ENCODE peak calls at places on chromosomes 6 and 20, in seven cellular contexts. One of them, this sample, is unnamed.

GRCh38 chr6:14770572-14770971 is 475.3 kb upstream of the JARID2 start:
- DNase-seq in GM12892: no peak
- DNase-seq in SK-N-SH: no peak
- DNase-seq in GM12891: no peak
- DNase-seq in GM12878: no peak
- DNase-seq in HepG2: no peak
- DNase-seq in K562: no peak
- DNase-seq in this sample: no peak

GRCh38 chr6:34227656-34228421 is 8.8 kb upstream of the HMGA1 start:
- DNase-seq in GM12892: no peak
- DNase-seq in SK-N-SH: no peak
- DNase-seq in GM12891: no peak
- DNase-seq in GM12878: no peak
- DNase-seq in HepG2: no peak
- DNase-seq in K562: no peak
- DNase-seq in this sample: no peak

GRCh38 chr6:170286246-170286933 is 4.5 kb downstream of the DLL1 start:
- DNase-seq in GM12892: no peak
- DNase-seq in SK-N-SH: peak
- DNase-seq in GM12891: no peak
- DNase-seq in GM12878: no peak
- DNase-seq in HepG2: no peak
- DNase-seq in K562: peak
- DNase-seq in this sample: no peak

GRCh38 chr6:170448317-170448716 is 104.8 kb downstream of the PSMB1 start:
- DNase-seq in GM12892: no peak
- DNase-seq in SK-N-SH: no peak
- DNase-seq in GM12891: no peak
- DNase-seq in GM12878: no peak
- DNase-seq in HepG2: no peak
- DNase-seq in K562: no peak
- DNase-seq in this sample: no peak

GRCh38 chr20:9027626-9028025 is 41.3 kb upstream of the PLCB4 start:
- DNase-seq in GM12892: no peak
- DNase-seq in SK-N-SH: no peak
- DNase-seq in GM12891: no peak
- DNase-seq in GM12878: no peak
- DNase-seq in HepG2: no peak
- DNase-seq in K562: no peak
- DNase-seq in this sample: no peak

GRCh38 chr20:30812739-30813411 is 444.6 kb upstream of the DEFB115 start:
- DNase-seq in GM12892: peak
- DNase-seq in SK-N-SH: peak
- DNase-seq in GM12891: peak
- DNase-seq in GM12878: no peak
- DNase-seq in HepG2: no peak
- DNase-seq in K562: no peak
- DNase-seq in this sample: no peak

GRCh38 chr6:15969236-15969778 is 159.6 kb upstream of the MYLIP start:
- DNase-seq in GM12892: no peak
- DNase-seq in SK-N-SH: no peak
- DNase-seq in GM12891: no peak
- DNase-seq in GM12878: no peak
- DNase-seq in HepG2: no peak
- DNase-seq in K562: no peak
- DNase-seq in this sample: no peak

GRCh38 chr6:159117031-159117430 is 52.2 kb upstream of the FNDC1 start:
- DNase-seq in GM12892: no peak
- DNase-seq in SK-N-SH: no peak
- DNase-seq in GM12891: no peak
- DNase-seq in GM12878: no peak
- DNase-seq in HepG2: no peak
- DNase-seq in K562: no peak
- DNase-seq in this sample: no peak

GRCh38 chr6:109452181-109452580 is 3.4 kb downstream of the MICAL1 start:
- DNase-seq in GM12892: no peak
- DNase-seq in SK-N-SH: no peak
- DNase-seq in GM12891: no peak
- DNase-seq in GM12878: no peak
- DNase-seq in HepG2: no peak
- DNase-seq in K562: no peak
- DNase-seq in this sample: no peak

GRCh38 chr6:43274916-43275597 is 23.0 kb upstream of the SLC22A7 start:
- DNase-seq in GM12892: peak
- DNase-seq in SK-N-SH: peak
- DNase-seq in GM12891: peak
- DNase-seq in GM12878: no peak
- DNase-seq in HepG2: peak
- DNase-seq in K562: peak
- DNase-seq in this sample: no peak

GRCh38 chr6:165571721-165572132 is 91.3 kb downstream of the PDE10A start:
- DNase-seq in GM12892: no peak
- DNase-seq in SK-N-SH: no peak
- DNase-seq in GM12891: peak
- DNase-seq in GM12878: no peak
- DNase-seq in HepG2: no peak
- DNase-seq in K562: no peak
- DNase-seq in this sample: no peak

GRCh38 chr20:9203081-9203447 is 134.2 kb downstream of the PLCB4 start:
- DNase-seq in GM12892: no peak
- DNase-seq in SK-N-SH: no peak
- DNase-seq in GM12891: no peak
- DNase-seq in GM12878: no peak
- DNase-seq in HepG2: no peak
- DNase-seq in K562: no peak
- DNase-seq in this sample: no peak

DNA sequence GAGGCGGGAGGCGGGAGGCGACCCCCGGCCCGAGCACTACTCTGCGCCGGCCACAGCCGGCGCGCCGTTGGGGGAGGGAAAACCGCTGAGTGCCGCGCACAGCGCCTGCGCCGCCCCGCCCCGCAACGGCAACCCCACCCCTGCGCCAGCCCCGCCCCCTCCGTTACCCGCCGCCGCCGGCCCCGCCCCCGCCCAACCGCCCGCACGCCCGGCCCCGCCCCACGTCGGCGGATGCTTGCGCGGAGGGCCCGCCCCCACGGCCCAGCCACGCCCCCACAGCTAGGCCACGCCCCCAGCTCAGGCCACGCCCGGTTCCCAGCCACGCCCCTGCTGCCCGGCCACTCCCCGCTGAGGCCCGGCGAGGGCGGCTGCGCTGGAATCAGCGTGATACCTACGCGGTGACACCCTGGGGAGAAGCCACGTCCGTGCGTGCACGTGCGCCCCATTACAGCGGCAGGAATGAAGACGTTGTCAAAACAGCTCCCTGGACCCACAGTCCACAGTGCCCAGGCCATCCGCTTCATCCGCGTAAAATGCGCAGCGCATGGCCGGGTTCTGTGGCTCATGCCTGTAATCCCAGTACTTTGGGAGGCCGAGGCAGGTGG is at the start of gene TCFL5:
- DNase-seq in GM12892: peak
- DNase-seq in SK-N-SH: peak
- DNase-seq in GM12891: peak
- DNase-seq in GM12878: no peak
- DNase-seq in HepG2: peak
- DNase-seq in K562: peak
- DNase-seq in this sample: no peak
- TF ChIP-seq TAF1 in GM12892: no peak
- TF ChIP-seq TAF1 in SK-N-SH: no peak
- TF ChIP-seq TAF1 in GM12891: no peak
- TF ChIP-seq TAF1 in GM12878: no peak
- TF ChIP-seq TAF1 in HepG2: peak
- TF ChIP-seq TAF1 in K562: peak
- TF ChIP-seq TAF1 in this sample: peak

DNA sequence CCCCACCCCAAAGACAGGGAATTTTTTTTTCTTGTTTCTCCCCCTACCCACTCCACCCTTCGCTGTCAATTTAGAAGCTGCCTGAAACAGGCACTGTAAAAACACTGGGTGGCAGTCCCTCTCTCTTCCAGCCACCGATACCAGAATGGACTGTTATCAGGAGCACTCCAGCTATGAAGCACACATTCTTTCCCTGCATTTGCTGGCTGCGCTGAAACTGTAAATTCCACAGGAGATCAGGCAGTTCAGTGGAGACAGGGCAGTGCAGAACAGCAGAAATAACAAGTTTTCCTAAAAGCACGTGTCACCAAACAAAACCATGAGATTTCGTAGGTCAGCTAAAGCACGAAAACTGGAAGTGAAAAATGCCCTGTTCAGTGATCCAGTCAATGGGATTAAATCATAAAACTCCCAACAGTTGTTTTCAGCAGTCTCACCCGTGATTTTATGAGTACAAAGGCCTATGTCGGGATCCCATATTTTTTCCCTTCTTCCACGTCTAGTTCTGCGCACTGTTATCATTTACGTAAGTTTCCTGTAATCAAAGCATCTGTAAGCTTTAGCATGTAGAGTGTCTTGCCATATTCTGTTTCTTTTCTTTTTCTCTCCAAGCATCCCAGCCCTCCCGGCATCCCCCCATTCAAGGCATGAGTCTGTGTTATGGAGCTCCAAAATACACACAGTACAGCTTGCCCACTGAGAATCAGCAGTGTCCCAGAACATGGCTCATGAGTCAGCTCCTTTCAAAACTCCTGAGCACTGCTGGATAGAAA is 359.9 kb upstream of the EPHA7 start:
- DNase-seq in GM12892: no peak
- DNase-seq in SK-N-SH: no peak
- DNase-seq in GM12891: no peak
- DNase-seq in GM12878: no peak
- DNase-seq in HepG2: no peak
- DNase-seq in K562: no peak
- DNase-seq in this sample: no peak
- TF ChIP-seq TAF1 in GM12892: no peak
- TF ChIP-seq TAF1 in SK-N-SH: no peak
- TF ChIP-seq TAF1 in GM12891: no peak
- TF ChIP-seq TAF1 in GM12878: no peak
- TF ChIP-seq TAF1 in HepG2: no peak
- TF ChIP-seq TAF1 in K562: no peak
- TF ChIP-seq TAF1 in this sample: no peak

DNA sequence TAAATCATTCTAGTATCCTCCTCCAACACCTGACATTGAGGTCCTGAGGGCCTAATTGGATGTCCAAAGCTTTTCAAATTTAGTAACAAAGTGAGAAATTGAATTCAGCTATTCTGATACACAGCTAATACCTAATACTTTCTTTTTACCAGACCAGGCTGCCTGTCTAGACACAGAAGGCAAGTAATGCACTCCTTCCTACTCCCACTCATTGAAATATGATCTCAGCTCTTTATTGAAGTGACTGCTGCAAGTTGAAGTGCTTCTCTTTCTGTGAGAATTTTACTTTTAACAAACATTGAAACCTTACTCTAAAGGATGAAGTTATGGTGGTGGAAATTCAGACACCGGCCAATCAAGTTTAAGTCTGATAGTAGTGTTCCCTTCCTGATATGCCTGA is 90.8 kb upstream of the OGFRL1 start:
- DNase-seq in GM12892: no peak
- DNase-seq in SK-N-SH: no peak
- DNase-seq in GM12891: no peak
- DNase-seq in GM12878: no peak
- DNase-seq in HepG2: no peak
- DNase-seq in K562: no peak
- DNase-seq in this sample: no peak
- TF ChIP-seq TAF1 in GM12892: no peak
- TF ChIP-seq TAF1 in SK-N-SH: no peak
- TF ChIP-seq TAF1 in GM12891: no peak
- TF ChIP-seq TAF1 in GM12878: no peak
- TF ChIP-seq TAF1 in HepG2: no peak
- TF ChIP-seq TAF1 in K562: no peak
- TF ChIP-seq TAF1 in this sample: no peak

GRCh38 chr6:29641430-29642213 is 8.6 kb upstream of the GABBR1 start:
- DNase-seq in GM12892: no peak
- DNase-seq in SK-N-SH: no peak
- DNase-seq in GM12891: no peak
- DNase-seq in GM12878: no peak
- DNase-seq in HepG2: no peak
- DNase-seq in K562: peak
- DNase-seq in this sample: no peak
- TF ChIP-seq TAF1 in GM12892: no peak
- TF ChIP-seq TAF1 in SK-N-SH: no peak
- TF ChIP-seq TAF1 in GM12891: no peak
- TF ChIP-seq TAF1 in GM12878: no peak
- TF ChIP-seq TAF1 in HepG2: no peak
- TF ChIP-seq TAF1 in K562: no peak
- TF ChIP-seq TAF1 in this sample: no peak

GRCh38 chr6:113392551-113393055 is 464.5 kb upstream of the MARCKS start:
- DNase-seq in GM12892: no peak
- DNase-seq in SK-N-SH: no peak
- DNase-seq in GM12891: no peak
- DNase-seq in GM12878: no peak
- DNase-seq in HepG2: no peak
- DNase-seq in K562: no peak
- DNase-seq in this sample: no peak

GRCh38 chr6:113396644-113397201 is 460.4 kb upstream of the MARCKS start:
- DNase-seq in GM12892: no peak
- DNase-seq in SK-N-SH: no peak
- DNase-seq in GM12891: no peak
- DNase-seq in GM12878: no peak
- DNase-seq in HepG2: no peak
- DNase-seq in K562: no peak
- DNase-seq in this sample: no peak

GRCh38 chr6:113401231-113401630 is 455.9 kb upstream of the MARCKS start:
- DNase-seq in GM12892: no peak
- DNase-seq in SK-N-SH: no peak
- DNase-seq in GM12891: no peak
- DNase-seq in GM12878: no peak
- DNase-seq in HepG2: no peak
- DNase-seq in K562: no peak
- DNase-seq in this sample: no peak

GRCh38 chr6:113394724-113395123 is 462.4 kb upstream of the MARCKS start:
- DNase-seq in GM12892: no peak
- DNase-seq in SK-N-SH: no peak
- DNase-seq in GM12891: no peak
- DNase-seq in GM12878: no peak
- DNase-seq in HepG2: no peak
- DNase-seq in K562: no peak
- DNase-seq in this sample: no peak

DNA sequence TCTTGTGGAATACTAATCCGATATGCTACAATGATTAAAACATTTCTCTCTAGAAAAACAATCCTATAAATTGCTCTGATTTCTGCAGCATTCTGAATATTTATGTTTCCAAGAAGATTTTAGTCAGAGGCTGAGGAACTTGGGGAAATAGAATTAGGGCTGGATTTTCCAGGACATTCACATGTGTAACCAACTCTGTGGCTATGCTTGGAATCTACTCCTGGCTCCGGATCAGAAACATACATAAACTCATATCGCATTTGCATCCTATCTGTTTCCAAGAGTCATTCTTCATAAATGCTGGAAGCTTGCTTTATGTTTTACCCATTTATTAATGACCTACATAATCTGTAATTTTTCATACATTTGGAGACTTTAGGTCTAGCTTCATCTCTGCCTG is 459.9 kb upstream of the MARCKS start:
- DNase-seq in GM12892: no peak
- DNase-seq in SK-N-SH: no peak
- DNase-seq in GM12891: no peak
- DNase-seq in GM12878: no peak
- DNase-seq in HepG2: no peak
- DNase-seq in K562: no peak
- DNase-seq in this sample: no peak
- TF ChIP-seq TAF1 in GM12892: no peak
- TF ChIP-seq TAF1 in SK-N-SH: no peak
- TF ChIP-seq TAF1 in GM12891: no peak
- TF ChIP-seq TAF1 in GM12878: no peak
- TF ChIP-seq TAF1 in HepG2: no peak
- TF ChIP-seq TAF1 in K562: no peak
- TF ChIP-seq TAF1 in this sample: no peak

This sample was measured in H1.